ENCODE peak calls at places on chromosome 2, in five cellular contexts. One of them, this sample, is unnamed.

GRCh38 chr2:65057391-65058052 is 1.3 kb downstream of the CEP68 start:
- DNase-seq in mammary epithelial cell: peak
- DNase-seq in A549: no peak
- DNase-seq in progenitor cell of endocrine pancreas: no peak
- DNase-seq in cardiac muscle cell: no peak
- DNase-seq in this sample: peak

GRCh38 chr2:233142355-233142897 is 82.3 kb downstream of the INPP5D start:
- DNase-seq in mammary epithelial cell: no peak
- DNase-seq in progenitor cell of endocrine pancreas: no peak
- DNase-seq in A549: no peak
- DNase-seq in cardiac muscle cell: no peak
- DNase-seq in this sample: no peak

GRCh38 chr2:164538250-164538866 is 82.9 kb downstream of the GRB14 start:
- DNase-seq in progenitor cell of endocrine pancreas: no peak
- DNase-seq in A549: peak
- DNase-seq in cardiac muscle cell: peak
- DNase-seq in mammary epithelial cell: peak
- DNase-seq in this sample: peak

GRCh38 chr2:96642564-96643350 is at the start of gene FER1L5:
- DNase-seq in mammary epithelial cell: no peak
- DNase-seq in cardiac muscle cell: peak
- DNase-seq in progenitor cell of endocrine pancreas: no peak
- DNase-seq in A549: no peak
- DNase-seq in this sample: no peak

GRCh38 chr2:36444206-36444605 is 88.6 kb downstream of the CRIM1 start:
- DNase-seq in cardiac muscle cell: no peak
- DNase-seq in progenitor cell of endocrine pancreas: no peak
- DNase-seq in A549: no peak
- DNase-seq in mammary epithelial cell: no peak
- DNase-seq in this sample: no peak

GRCh38 chr2:200443376-200443775 is 66.5 kb downstream of the KCTD18 start:
- DNase-seq in mammary epithelial cell: no peak
- DNase-seq in A549: no peak
- DNase-seq in cardiac muscle cell: no peak
- DNase-seq in progenitor cell of endocrine pancreas: no peak
- DNase-seq in this sample: no peak

GRCh38 chr2:230714122-230714453 is 1.4 kb downstream of the CAB39 start:
- DNase-seq in mammary epithelial cell: peak
- DNase-seq in A549: peak
- DNase-seq in cardiac muscle cell: peak
- DNase-seq in progenitor cell of endocrine pancreas: no peak
- DNase-seq in this sample: peak

GRCh38 chr2:212935749-212936148 is 215.7 kb downstream of the IKZF2 start:
- DNase-seq in A549: no peak
- DNase-seq in mammary epithelial cell: no peak
- DNase-seq in cardiac muscle cell: no peak
- DNase-seq in progenitor cell of endocrine pancreas: no peak
- DNase-seq in this sample: no peak

GRCh38 chr2:29059612-29060011 is 14.7 kb downstream of the PCARE start:
- DNase-seq in mammary epithelial cell: no peak
- DNase-seq in A549: no peak
- DNase-seq in progenitor cell of endocrine pancreas: no peak
- DNase-seq in cardiac muscle cell: no peak
- DNase-seq in this sample: no peak

GRCh38 chr2:240229005-240229404 is 88.5 kb upstream of the OTOS start:
- DNase-seq in A549: no peak
- DNase-seq in progenitor cell of endocrine pancreas: no peak
- DNase-seq in cardiac muscle cell: no peak
- DNase-seq in mammary epithelial cell: no peak
- DNase-seq in this sample: no peak

GRCh38 chr2:232236200-232236599 is 142.4 kb upstream of the ALPP start:
- DNase-seq in cardiac muscle cell: no peak
- DNase-seq in progenitor cell of endocrine pancreas: no peak
- DNase-seq in mammary epithelial cell: peak
- DNase-seq in A549: no peak
- DNase-seq in this sample: peak

GRCh38 chr2:66334237-66335054 is 100.5 kb upstream of the MEIS1 start:
- DNase-seq in A549: no peak
- DNase-seq in progenitor cell of endocrine pancreas: no peak
- DNase-seq in cardiac muscle cell: no peak
- DNase-seq in mammary epithelial cell: peak
- DNase-seq in this sample: peak

GRCh38 chr2:160967523-160967922 is 192.7 kb upstream of the TANK start:
- DNase-seq in mammary epithelial cell: no peak
- DNase-seq in cardiac muscle cell: no peak
- DNase-seq in A549: no peak
- DNase-seq in progenitor cell of endocrine pancreas: no peak
- DNase-seq in this sample: no peak

GRCh38 chr2:107687087-107687486 is 139.6 kb upstream of the RGPD4 start:
- DNase-seq in cardiac muscle cell: no peak
- DNase-seq in progenitor cell of endocrine pancreas: no peak
- DNase-seq in mammary epithelial cell: no peak
- DNase-seq in A549: no peak
- DNase-seq in this sample: no peak

GRCh38 chr2:110993557-110994231 is 127.0 kb upstream of the BCL2L11 start:
- DNase-seq in progenitor cell of endocrine pancreas: no peak
- DNase-seq in mammary epithelial cell: peak
- DNase-seq in cardiac muscle cell: peak
- DNase-seq in A549: no peak
- DNase-seq in this sample: peak

GRCh38 chr2:54446122-54446521 is 10.0 kb upstream of the SPTBN1 start:
- DNase-seq in cardiac muscle cell: peak
- DNase-seq in mammary epithelial cell: no peak
- DNase-seq in A549: no peak
- DNase-seq in progenitor cell of endocrine pancreas: no peak
- DNase-seq in this sample: no peak

GRCh38 chr2:234691968-234692955 is 195.4 kb upstream of the ARL4C start:
- DNase-seq in progenitor cell of endocrine pancreas: no peak
- DNase-seq in cardiac muscle cell: no peak
- DNase-seq in A549: no peak
- DNase-seq in mammary epithelial cell: no peak
- DNase-seq in this sample: no peak

GRCh38 chr2:82230406-82230805 is 1925.9 kb upstream of the LRRTM1 start:
- DNase-seq in progenitor cell of endocrine pancreas: no peak
- DNase-seq in cardiac muscle cell: no peak
- DNase-seq in A549: no peak
- DNase-seq in mammary epithelial cell: no peak
- DNase-seq in this sample: no peak

GRCh38 chr2:44925561-44926087 is 15.9 kb upstream of the SIX3 start:
- DNase-seq in cardiac muscle cell: no peak
- DNase-seq in mammary epithelial cell: no peak
- DNase-seq in A549: no peak
- DNase-seq in progenitor cell of endocrine pancreas: no peak
- DNase-seq in this sample: no peak

DNA sequence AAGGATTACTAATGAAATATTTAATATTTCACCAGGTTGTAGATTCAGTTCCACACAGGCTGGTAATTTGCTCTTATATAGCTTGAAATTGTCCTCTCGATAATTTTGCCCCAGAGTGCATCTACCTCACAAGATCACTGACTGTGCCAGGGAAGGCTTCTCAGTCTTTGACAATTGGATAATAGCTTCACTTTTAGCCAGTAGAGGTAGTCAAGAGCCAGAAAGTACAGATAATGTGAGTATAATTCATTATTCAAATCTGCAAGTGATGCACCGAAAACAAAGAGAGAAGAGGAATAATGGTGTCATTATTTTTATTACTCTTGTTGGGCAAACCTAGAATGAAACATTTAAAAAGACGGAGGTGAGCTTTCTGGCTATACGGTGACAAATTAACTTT is 292.8 kb downstream of the EN1 start:
- DNase-seq in progenitor cell of endocrine pancreas: no peak
- DNase-seq in A549: no peak
- DNase-seq in mammary epithelial cell: no peak
- DNase-seq in cardiac muscle cell: no peak
- DNase-seq in this sample: peak
- TF ChIP-seq CTCF in progenitor cell of endocrine pancreas: peak
- TF ChIP-seq CTCF in A549: no peak
- TF ChIP-seq CTCF in mammary epithelial cell: peak
- TF ChIP-seq CTCF in cardiac muscle cell: peak
- TF ChIP-seq CTCF in this sample: peak

DNA sequence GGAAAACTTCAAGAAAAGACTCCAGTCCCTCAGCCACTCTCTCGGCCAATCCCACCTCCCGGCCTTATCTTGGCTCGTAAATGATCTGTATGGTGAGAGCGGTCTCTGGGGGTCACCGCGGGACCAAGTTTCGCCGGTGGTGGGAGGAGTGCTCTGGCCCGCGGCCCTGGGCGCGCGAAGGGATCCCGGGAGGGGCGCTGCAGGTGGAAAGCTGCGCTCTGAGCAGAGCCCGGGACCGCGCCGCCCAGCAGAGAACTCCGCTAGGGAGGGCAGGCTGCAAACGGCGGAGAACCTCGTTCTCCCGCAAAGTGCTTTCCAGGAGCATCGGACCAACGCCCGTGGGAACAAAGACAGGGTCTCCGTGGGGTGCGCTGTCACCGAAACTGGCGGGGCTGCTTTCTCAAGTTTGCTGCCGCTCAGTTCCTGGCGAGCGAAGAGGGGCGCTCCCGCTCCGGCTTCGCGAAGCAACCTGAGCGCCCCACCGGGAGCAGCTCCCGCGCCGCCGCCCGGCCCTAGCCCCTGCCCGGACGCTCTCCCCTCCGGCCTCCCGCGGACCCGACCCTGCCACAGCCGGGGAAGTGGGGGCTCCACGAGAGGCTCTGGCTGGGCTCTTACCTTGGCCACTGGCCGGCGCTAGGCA is 508 bp downstream of the LRP2 start:
- DNase-seq in mammary epithelial cell: peak
- DNase-seq in A549: peak
- DNase-seq in progenitor cell of endocrine pancreas: peak
- DNase-seq in cardiac muscle cell: peak
- DNase-seq in this sample: no peak
- TF ChIP-seq CTCF in mammary epithelial cell: no peak
- TF ChIP-seq CTCF in A549: no peak
- TF ChIP-seq CTCF in progenitor cell of endocrine pancreas: peak
- TF ChIP-seq CTCF in cardiac muscle cell: no peak
- TF ChIP-seq CTCF in this sample: no peak

GRCh38 chr2:84858123-84858522 is 22.8 kb downstream of the TRABD2A start:
- DNase-seq in cardiac muscle cell: peak
- DNase-seq in A549: no peak
- DNase-seq in progenitor cell of endocrine pancreas: no peak
- DNase-seq in mammary epithelial cell: no peak
- DNase-seq in this sample: no peak
- TF ChIP-seq CTCF in cardiac muscle cell: peak
- TF ChIP-seq CTCF in A549: no peak
- TF ChIP-seq CTCF in progenitor cell of endocrine pancreas: no peak
- TF ChIP-seq CTCF in mammary epithelial cell: peak
- TF ChIP-seq CTCF in this sample: no peak

GRCh38 chr2:14621114-14621513 is 11.4 kb upstream of the LRATD1 start:
- DNase-seq in mammary epithelial cell: peak
- DNase-seq in progenitor cell of endocrine pancreas: no peak
- DNase-seq in A549: no peak
- DNase-seq in cardiac muscle cell: no peak
- DNase-seq in this sample: peak

GRCh38 chr2:14615701-14616100 is 16.8 kb upstream of the LRATD1 start:
- DNase-seq in cardiac muscle cell: no peak
- DNase-seq in progenitor cell of endocrine pancreas: no peak
- DNase-seq in mammary epithelial cell: no peak
- DNase-seq in A549: no peak
- DNase-seq in this sample: no peak

GRCh38 chr2:14616950-14617349 is 15.6 kb upstream of the LRATD1 start:
- DNase-seq in progenitor cell of endocrine pancreas: no peak
- DNase-seq in cardiac muscle cell: no peak
- DNase-seq in mammary epithelial cell: no peak
- DNase-seq in A549: no peak
- DNase-seq in this sample: no peak

GRCh38 chr2:14614011-14614410 is 18.5 kb upstream of the LRATD1 start:
- DNase-seq in mammary epithelial cell: no peak
- DNase-seq in A549: no peak
- DNase-seq in progenitor cell of endocrine pancreas: no peak
- DNase-seq in cardiac muscle cell: no peak
- DNase-seq in this sample: no peak

DNA sequence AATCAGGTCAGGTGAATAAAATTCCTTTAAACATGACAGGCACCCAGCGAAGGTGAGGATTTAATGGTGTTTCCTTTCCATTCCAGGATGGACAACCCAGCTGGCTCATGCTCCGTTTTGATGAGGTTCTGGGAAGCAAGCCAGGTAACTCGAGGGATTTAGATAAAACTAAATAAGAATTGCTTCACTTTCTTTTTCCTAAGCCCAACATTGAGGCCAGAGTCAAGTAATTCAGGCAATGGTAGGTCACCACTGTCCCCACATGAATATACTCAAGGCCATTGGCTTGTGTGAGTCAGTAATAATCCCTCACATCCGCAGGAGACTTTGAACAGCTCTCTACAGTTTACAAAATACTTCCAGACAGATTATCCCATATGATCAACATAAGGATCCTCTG is 16.2 kb upstream of the LRATD1 start:
- DNase-seq in A549: no peak
- DNase-seq in cardiac muscle cell: no peak
- DNase-seq in progenitor cell of endocrine pancreas: no peak
- DNase-seq in mammary epithelial cell: no peak
- DNase-seq in this sample: peak
- TF ChIP-seq CTCF in A549: no peak
- TF ChIP-seq CTCF in cardiac muscle cell: no peak
- TF ChIP-seq CTCF in progenitor cell of endocrine pancreas: no peak
- TF ChIP-seq CTCF in mammary epithelial cell: no peak
- TF ChIP-seq CTCF in this sample: no peak

DNA sequence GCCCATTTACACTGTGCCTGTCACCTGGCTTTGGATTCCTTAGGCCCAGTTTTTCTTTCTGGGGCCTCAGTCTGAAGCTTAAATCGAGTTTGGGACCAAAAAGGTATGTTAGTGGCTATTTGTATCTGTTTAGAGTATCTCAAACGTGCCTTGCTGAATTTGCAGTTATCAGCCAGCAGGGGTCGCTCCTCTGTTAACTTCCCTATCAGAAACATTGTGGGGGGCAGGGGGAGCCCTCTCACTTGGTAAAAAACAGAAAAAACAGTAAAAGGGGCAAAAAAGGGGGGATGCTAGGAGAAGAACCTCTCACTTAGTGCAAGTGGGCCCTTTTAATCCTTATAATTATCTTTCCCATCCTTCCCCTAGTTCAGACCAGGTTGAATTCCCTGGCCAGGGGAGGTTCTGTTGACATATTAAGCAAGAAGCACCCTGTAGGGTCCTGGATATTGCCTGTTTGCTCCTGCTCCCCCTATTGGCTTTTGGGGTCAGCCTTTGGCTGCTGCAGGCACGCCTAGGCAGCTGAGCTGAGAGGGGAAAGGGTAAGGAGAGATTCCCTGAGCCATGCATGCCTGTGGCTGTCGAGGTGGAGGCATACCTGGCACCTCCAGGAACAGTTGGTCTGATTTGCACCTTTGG is 8.8 kb upstream of the IFIH1 start:
- DNase-seq in progenitor cell of endocrine pancreas: no peak
- DNase-seq in A549: no peak
- DNase-seq in cardiac muscle cell: no peak
- DNase-seq in mammary epithelial cell: no peak
- DNase-seq in this sample: peak
- TF ChIP-seq CTCF in progenitor cell of endocrine pancreas: peak
- TF ChIP-seq CTCF in A549: peak
- TF ChIP-seq CTCF in cardiac muscle cell: peak
- TF ChIP-seq CTCF in mammary epithelial cell: peak
- TF ChIP-seq CTCF in this sample: peak

This sample was measured in MCF 10A.